ENCODE peak calls at places on chromosomes 16 and 17, in ten cellular contexts. E is esophagus muscularis mucosa, U is stomach, I is suprapubic skin, L is breast epithelium, O is transverse colon, Q is endothelial cell of umbilical vein, S is spleen, V is GM12878, F is prostate gland. J is an unnamed sample.

GRCh38 chr17:39563476-39563875 is 44.2 kb downstream of the NEUROD2 start:
- DNase-seq in E (no peak), U (no peak), I (no peak), L (no peak), O (no peak), Q (peak; percentile 14), S (no peak), V (no peak), F (no peak), J (no peak)

GRCh38 chr16:53041196-53041977 is 11.3 kb downstream of the CHD9NB start:
- DNase-seq in E (no peak), U (peak; percentile 53), I (peak; percentile 86), L (peak; percentile 66), O (peak; percentile 33), Q (peak; percentile 74), S (no peak), V (no peak), F (peak; percentile 86), J (no peak)

GRCh38 chr16:48082516-48082915 is 73.3 kb downstream of the ABCC12 start:
- DNase-seq in E (no peak), U (no peak), I (no peak), L (no peak), O (no peak), Q (no peak), S (no peak), V (no peak), F (no peak), J (no peak)

GRCh38 chr17:81400154-81400938 is 5.1 kb downstream of the BAHCC1 start:
- DNase-seq in E (no peak), U (peak; percentile 56), I (no peak), L (no peak), O (no peak), Q (peak; percentile 67), S (no peak), V (no peak), F (no peak), J (no peak)

GRCh38 chr17:82839617-82840292 is at the start of gene ZNF750:
- DNase-seq in E (no peak), U (no peak), I (no peak), L (peak; percentile 68), O (no peak), Q (no peak), S (peak; percentile 66), V (no peak), F (peak; percentile 75), J (no peak)

GRCh38 chr17:59002126-59002525 is 104.6 kb downstream of the TRIM37 start:
- DNase-seq in E (no peak), U (no peak), I (no peak), L (no peak), O (no peak), Q (peak; percentile 20), S (no peak), V (no peak), F (no peak), J (no peak)

GRCh38 chr16:28981517-28981916 is 3.3 kb upstream of the LAT start:
- DNase-seq in E (no peak), U (no peak), I (no peak), L (no peak), O (no peak), Q (no peak), S (no peak), V (no peak), F (no peak), J (peak; percentile 50)

GRCh38 chr16:68374961-68375660 is 64.3 kb downstream of the PRMT7 start:
- DNase-seq in E (no peak), U (no peak), I (no peak), L (no peak), O (no peak), Q (no peak), S (no peak), V (no peak), F (no peak), J (no peak)

GRCh38 chr16:68466174-68466573 is 17.9 kb upstream of the SMPD3 start:
- DNase-seq in E (no peak), U (no peak), I (no peak), L (no peak), O (no peak), Q (no peak), S (no peak), V (no peak), F (no peak), J (no peak)

GRCh38 chr16:77938913-77939312 is 83.4 kb upstream of the CLEC3A start:
- DNase-seq in E (no peak), U (no peak), I (no peak), L (no peak), O (no peak), Q (no peak), S (no peak), V (no peak), F (no peak), J (no peak)

GRCh38 chr17:46011711-46012505 is 12.9 kb downstream of the STH start:
- DNase-seq in E (no peak), U (no peak), I (no peak), L (no peak), O (no peak), Q (no peak), S (peak; percentile 66), V (no peak), F (no peak), J (no peak)

GRCh38 chr17:46008591-46008990 is 9.5 kb downstream of the STH start:
- DNase-seq in E (no peak), U (no peak), I (no peak), L (no peak), O (no peak), Q (no peak), S (no peak), V (no peak), F (no peak), J (no peak)

GRCh38 chr17:46009681-46010596 is 10.9 kb downstream of the STH start:
- DNase-seq in E (no peak), U (no peak), I (no peak), L (no peak), O (no peak), Q (no peak), S (no peak), V (no peak), F (no peak), J (no peak)

GRCh38 chr17:46012506-46013079 is 13.5 kb downstream of the STH start:
- DNase-seq in E (no peak), U (no peak), I (no peak), L (no peak), O (no peak), Q (no peak), S (peak; percentile 59), V (no peak), F (no peak), J (no peak)

DNA sequence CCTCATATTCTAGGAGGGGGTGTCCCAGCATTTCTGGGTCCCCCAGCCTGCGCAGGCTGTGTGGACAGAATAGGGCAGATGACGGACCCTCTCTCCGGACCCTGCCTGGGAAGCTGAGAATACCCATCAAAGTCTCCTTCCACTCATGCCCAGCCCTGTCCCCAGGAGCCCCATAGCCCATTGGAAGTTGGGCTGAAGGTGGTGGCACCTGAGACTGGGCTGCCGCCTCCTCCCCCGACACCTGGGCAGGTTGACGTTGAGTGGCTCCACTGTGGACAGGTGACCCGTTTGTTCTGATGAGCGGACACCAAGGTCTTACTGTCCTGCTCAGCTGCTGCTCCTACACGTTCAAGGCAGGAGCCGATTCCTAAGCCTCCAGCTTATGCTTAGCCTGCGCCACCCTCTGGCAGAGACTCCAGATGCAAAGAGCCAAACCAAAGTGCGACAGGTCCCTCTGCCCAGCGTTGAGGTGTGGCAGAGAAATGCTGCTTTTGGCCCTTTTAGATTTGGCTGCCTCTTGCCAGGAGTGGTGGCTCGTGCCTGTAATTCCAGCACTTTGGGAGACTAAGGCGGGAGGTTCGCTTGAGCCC is 11.6 kb downstream of the STH start:
- DNase-seq in E (no peak), U (no peak), I (no peak), L (no peak), O (no peak), Q (no peak), S (no peak), V (no peak), F (no peak), J (no peak)
- TF ChIP-seq POLR2AphosphoS5 in E (no peak), U (no peak), I (no peak), L (no peak), O (no peak), Q (no peak), S (no peak), V (no peak), F (no peak), J (no peak)

GRCh38 chr17:781920-782731 is at the start of the genes GLOD4 and MRM3:
- DNase-seq in E (peak; percentile 98), U (peak; percentile 97), I (peak; percentile 97), L (peak; percentile 92), O (peak; percentile 95), Q (peak; percentile 92), S (peak; percentile 98), V (peak; percentile 72), F (peak; percentile 90), J (peak; percentile 96)
- TF ChIP-seq POLR2A in E (peak; percentile 52), U (no peak), I (peak; percentile 66), L (peak; percentile 78), O (peak; percentile 74), Q (peak; percentile 92), S (peak; percentile 52), V (peak; percentile 98), F (peak; percentile 78), J (peak; percentile 94)

DNA sequence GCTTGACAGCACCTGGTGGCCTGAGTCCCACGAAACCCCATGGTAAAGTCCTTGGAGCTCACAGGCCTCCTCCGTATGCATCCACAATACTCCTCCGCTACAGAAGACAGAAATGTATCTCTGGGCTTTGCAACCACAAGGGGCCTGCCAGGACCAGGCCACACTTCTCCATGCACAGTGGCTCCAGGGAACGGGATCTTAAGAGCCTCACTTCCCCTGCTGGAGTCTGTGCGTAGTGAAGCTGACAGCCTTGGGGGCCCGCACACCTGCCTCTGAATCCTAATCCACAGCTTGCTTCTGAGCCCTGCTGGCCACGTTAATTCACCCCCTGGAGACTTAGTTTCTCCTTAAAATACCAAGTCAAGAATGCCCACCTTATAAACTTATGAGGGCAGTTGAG is 125.7 kb downstream of the COPRS start:
- DNase-seq in E (no peak), U (no peak), I (peak; percentile 54), L (no peak), O (no peak), Q (no peak), S (no peak), V (no peak), F (no peak), J (no peak)
- TF ChIP-seq POLR2AphosphoS5 in E (no peak), U (no peak), I (no peak), L (no peak), O (no peak), Q (no peak), S (no peak), V (no peak), F (no peak), J (no peak)

DNA sequence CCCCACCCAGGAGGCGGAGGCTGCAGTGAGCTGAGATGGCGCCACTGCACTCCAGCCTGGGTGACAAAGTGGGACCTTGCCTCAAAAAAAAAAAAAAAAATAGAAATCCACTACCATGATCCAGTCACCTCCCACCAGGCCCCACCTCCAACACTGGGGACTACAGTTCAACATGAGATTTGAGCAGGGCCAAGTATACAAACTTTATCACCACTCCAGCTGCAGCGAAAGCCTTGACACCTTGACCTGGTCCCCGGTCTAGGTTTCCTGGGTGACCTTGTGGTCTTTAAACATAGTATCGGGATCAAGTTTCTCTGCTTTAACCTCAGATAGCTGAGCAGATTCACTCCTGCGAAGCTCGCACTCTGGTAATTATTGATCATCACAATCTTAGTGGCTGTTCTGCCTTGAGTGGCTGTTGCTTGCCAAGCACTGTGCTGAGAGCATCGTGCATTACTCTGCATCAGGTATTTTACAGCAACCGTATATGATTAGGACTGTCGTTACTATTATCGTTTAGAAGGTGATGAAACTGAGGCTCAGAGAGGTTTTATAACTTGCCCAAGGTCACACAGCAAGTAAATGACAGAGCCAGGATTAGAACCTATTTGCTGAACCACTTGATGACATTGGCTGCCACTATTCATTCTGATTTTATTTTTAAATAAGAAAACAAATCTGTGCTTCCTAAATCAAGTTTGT is 50.3 kb upstream of the MEAK7 start:
- DNase-seq in E (no peak), U (no peak), I (no peak), L (no peak), O (no peak), Q (no peak), S (peak; percentile 40), V (no peak), F (no peak), J (no peak)
- TF ChIP-seq POLR2A in E (no peak), U (no peak), I (no peak), L (no peak), O (no peak), Q (no peak), S (no peak), V (no peak), F (no peak), J (no peak)